ENCODE peak calls at places on chromosomes 2 and 18, in eight cellular contexts. B, P, U, Q, Z, E, I and N are unnamed samples.

GRCh38 chr18:43405097-43405496 is 127.8 kb upstream of the SYT4 start:
- DNase-seq in I (no peak), B (no peak), Q (no peak), U (no peak), E (peak), Z (no peak), P (no peak), N (no peak)

GRCh38 chr2:109066917-109067828 is 61.8 kb upstream of the SH3RF3 start:
- DNase-seq in Q (no peak), E (no peak), Z (no peak), B (no peak), I (no peak), U (peak), P (no peak), N (no peak)

GRCh38 chr2:219881851-219882250 is 254.4 kb downstream of the SLC4A3 start:
- DNase-seq in U (no peak), Q (no peak), P (no peak), B (no peak), E (no peak), I (no peak), Z (no peak), N (no peak)

GRCh38 chr2:161077367-161078210 is 82.6 kb upstream of the TANK start:
- DNase-seq in I (peak), U (no peak), Z (peak), Q (no peak), B (no peak), E (peak), P (no peak), N (peak)

GRCh38 chr2:86221066-86221684 is 21.9 kb downstream of the MRPL35 start:
- DNase-seq in Q (no peak), U (peak), I (peak), B (no peak), E (peak), P (peak), Z (peak), N (peak)

GRCh38 chr2:26399781-26400376 is 1.8 kb upstream of the DRC1 start:
- DNase-seq in I (no peak), B (no peak), Z (no peak), Q (no peak), U (no peak), E (no peak), P (no peak), N (no peak)

GRCh38 chr2:25252291-25253152 is 84.1 kb upstream of the POMC start:
- DNase-seq in U (peak), E (peak), Q (no peak), Z (peak), B (peak), I (no peak), P (peak), N (peak)

GRCh38 chr2:242058116-242058680 is 188.7 kb downstream of the RTP5 start:
- DNase-seq in U (no peak), Z (no peak), I (no peak), Q (no peak), P (peak), E (no peak), B (no peak), N (no peak)

GRCh38 chr2:31812051-31812798 is 198.6 kb downstream of the MEMO1 start:
- DNase-seq in P (no peak), I (no peak), U (no peak), B (no peak), Q (no peak), Z (peak), E (peak), N (no peak)

GRCh38 chr2:207163053-207163814 is 2.5 kb downstream of the KLF7 start:
- DNase-seq in P (no peak), Q (peak), U (no peak), I (no peak), Z (peak), E (peak), B (peak), N (peak)

GRCh38 chr2:78992807-78993517 is 32.5 kb upstream of the REG3G start:
- DNase-seq in Q (no peak), P (no peak), Z (no peak), I (no peak), E (no peak), B (peak), U (peak), N (no peak)

GRCh38 chr2:16960579-16960978 is 294.9 kb upstream of the CYRIA start:
- DNase-seq in Q (no peak), U (no peak), Z (no peak), B (no peak), I (no peak), P (no peak), E (no peak), N (no peak)

GRCh38 chr18:3966246-3966984 is 488.7 kb downstream of the DLGAP1 start:
- DNase-seq in B (no peak), Z (peak), Q (no peak), E (no peak), U (no peak), P (no peak), I (no peak), N (no peak)

GRCh38 chr18:12518326-12518725 is 110.6 kb downstream of the PRELID3A start:
- DNase-seq in I (no peak), P (no peak), Z (peak), Q (no peak), E (peak), B (no peak), U (no peak), N (peak)

GRCh38 chr2:104849036-104849551 is 4.8 kb upstream of the POU3F3 start:
- DNase-seq in B (no peak), U (no peak), I (no peak), P (no peak), Q (no peak), E (no peak), Z (no peak), N (no peak)

GRCh38 chr2:219629976-219630695 is 2.7 kb downstream of the SLC4A3 start:
- DNase-seq in E (peak), Q (no peak), B (peak), P (peak), I (no peak), U (no peak), Z (no peak), N (no peak)

GRCh38 chr2:38037757-38038615 is 38.0 kb downstream of the CYP1B1 start:
- DNase-seq in E (peak), B (peak), I (no peak), U (peak), Z (peak), Q (no peak), P (no peak), N (peak)

GRCh38 chr2:15389326-15389700 is 171.8 kb downstream of the NBAS start:
- DNase-seq in P (no peak), E (no peak), U (no peak), B (no peak), Z (no peak), Q (no peak), I (no peak), N (no peak)

GRCh38 chr2:128474962-128475361 is 156.3 kb upstream of the HS6ST1 start:
- DNase-seq in E (no peak), Z (no peak), U (no peak), B (no peak), P (no peak), Q (no peak), I (no peak), N (no peak)

GRCh38 chr2:199704358-199705238 is 146.4 kb downstream of the FTCDNL1 start:
- DNase-seq in I (no peak), Q (no peak), E (peak), P (no peak), Z (peak), U (peak), B (no peak), N (peak)

GRCh38 chr2:140687825-140688224 is 1443.0 kb downstream of the LRP1B start:
- DNase-seq in I (no peak), Q (no peak), Z (no peak), E (no peak), B (no peak), P (no peak), U (no peak), N (no peak)

GRCh38 chr2:74573747-74574562 is 19.4 kb downstream of the DOK1 start:
- DNase-seq in Q (no peak), U (no peak), B (no peak), E (peak), I (no peak), P (no peak), Z (peak), N (peak)

GRCh38 chr2:105924271-105924670 is 179.6 kb downstream of the NCK2 start:
- DNase-seq in Q (no peak), U (no peak), B (no peak), I (no peak), Z (no peak), E (no peak), P (no peak), N (no peak)

GRCh38 chr18:22485808-22486244 is 68.1 kb upstream of the CTAGE1 start:
- DNase-seq in U (no peak), E (peak), B (no peak), P (no peak), Z (no peak), Q (no peak), I (no peak), N (peak)

GRCh38 chr2:152028182-152028862 is 70.5 kb downstream of the CACNB4 start:
- DNase-seq in P (no peak), U (no peak), I (no peak), B (no peak), Z (peak), Q (no peak), E (peak), N (no peak)

GRCh38 chr2:174450021-174450816 is 36.6 kb downstream of the GPR155 start:
- DNase-seq in Z (no peak), B (no peak), P (no peak), E (no peak), I (no peak), U (no peak), Q (no peak), N (no peak)

GRCh38 chr2:207394203-207394741 is 135.5 kb upstream of the CREB1 start:
- DNase-seq in Q (peak), Z (peak), B (no peak), U (no peak), P (no peak), E (peak), I (no peak), N (peak)

GRCh38 chr18:41873730-41874129 is 81.3 kb upstream of the PIK3C3 start:
- DNase-seq in U (no peak), B (no peak), Q (no peak), I (no peak), P (no peak), E (no peak), Z (no peak), N (no peak)

GRCh38 chr2:174325373-174325772 is 9.4 kb upstream of the SP9 start:
- DNase-seq in P (no peak), U (peak), E (no peak), B (no peak), Z (no peak), I (no peak), Q (no peak), N (no peak)

GRCh38 chr18:3848316-3848715 is 398.3 kb downstream of the TGIF1 start:
- DNase-seq in I (no peak), P (no peak), B (no peak), U (no peak), Z (peak), Q (no peak), E (no peak), N (no peak)

GRCh38 chr2:216302981-216303676 is 69.2 kb downstream of the MARCHF4 start:
- DNase-seq in Z (peak), P (no peak), U (no peak), Q (no peak), E (peak), B (no peak), I (no peak), N (peak)

DNA sequence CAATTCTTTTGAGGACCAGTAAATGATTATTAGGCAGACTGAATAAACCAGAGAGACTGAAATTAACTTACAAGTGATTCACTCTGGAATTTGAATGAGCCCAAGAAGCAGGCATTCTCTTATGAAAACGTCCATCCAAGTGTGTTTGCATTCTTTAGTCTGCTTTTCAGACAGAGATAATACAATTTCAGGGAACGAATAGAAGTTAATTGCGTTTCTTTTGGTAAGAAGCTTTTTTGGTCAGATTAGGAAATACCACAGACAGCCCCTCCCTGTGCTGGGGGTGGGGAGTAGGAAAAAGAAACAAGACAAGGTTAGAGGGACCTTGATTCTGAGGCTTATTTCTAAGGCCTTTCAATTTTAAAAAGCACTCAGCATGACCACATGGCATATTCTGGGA is 874.4 kb downstream of the SUCLG1 start:
- DNase-seq in Q (peak), I (no peak), E (no peak), B (no peak), U (peak), P (no peak), Z (no peak), N (peak)
- H3K4me3 ChIP-seq in Q (no peak), I (no peak), E (no peak), B (no peak), U (no peak), P (no peak), Z (no peak), N (no peak)

GRCh38 chr2:12605366-12605765 is 111.4 kb upstream of the TRIB2 start:
- DNase-seq in Z (no peak), P (no peak), E (no peak), Q (no peak), I (no peak), U (no peak), B (no peak), N (no peak)

GRCh38 chr2:12605936-12606335 is 110.8 kb upstream of the TRIB2 start:
- DNase-seq in B (no peak), I (no peak), Q (no peak), E (peak), P (no peak), Z (peak), U (no peak), N (peak)

GRCh38 chr2:12604248-12604801 is 112.4 kb upstream of the TRIB2 start:
- DNase-seq in I (no peak), P (no peak), Q (no peak), B (no peak), E (no peak), Z (no peak), U (no peak), N (no peak)

GRCh38 chr2:12607971-12608370 is 108.8 kb upstream of the TRIB2 start:
- DNase-seq in Z (peak), U (no peak), I (no peak), Q (no peak), E (peak), B (no peak), P (no peak), N (peak)

GRCh38 chr2:12606472-12607000 is 110.2 kb upstream of the TRIB2 start:
- DNase-seq in P (no peak), I (no peak), U (peak), B (no peak), E (peak), Q (no peak), Z (peak), N (peak)
- TF ChIP-seq CTCF in P (no peak), I (no peak), U (peak), B (no peak), E (peak), Q (peak), Z (peak), N (peak)

DNA sequence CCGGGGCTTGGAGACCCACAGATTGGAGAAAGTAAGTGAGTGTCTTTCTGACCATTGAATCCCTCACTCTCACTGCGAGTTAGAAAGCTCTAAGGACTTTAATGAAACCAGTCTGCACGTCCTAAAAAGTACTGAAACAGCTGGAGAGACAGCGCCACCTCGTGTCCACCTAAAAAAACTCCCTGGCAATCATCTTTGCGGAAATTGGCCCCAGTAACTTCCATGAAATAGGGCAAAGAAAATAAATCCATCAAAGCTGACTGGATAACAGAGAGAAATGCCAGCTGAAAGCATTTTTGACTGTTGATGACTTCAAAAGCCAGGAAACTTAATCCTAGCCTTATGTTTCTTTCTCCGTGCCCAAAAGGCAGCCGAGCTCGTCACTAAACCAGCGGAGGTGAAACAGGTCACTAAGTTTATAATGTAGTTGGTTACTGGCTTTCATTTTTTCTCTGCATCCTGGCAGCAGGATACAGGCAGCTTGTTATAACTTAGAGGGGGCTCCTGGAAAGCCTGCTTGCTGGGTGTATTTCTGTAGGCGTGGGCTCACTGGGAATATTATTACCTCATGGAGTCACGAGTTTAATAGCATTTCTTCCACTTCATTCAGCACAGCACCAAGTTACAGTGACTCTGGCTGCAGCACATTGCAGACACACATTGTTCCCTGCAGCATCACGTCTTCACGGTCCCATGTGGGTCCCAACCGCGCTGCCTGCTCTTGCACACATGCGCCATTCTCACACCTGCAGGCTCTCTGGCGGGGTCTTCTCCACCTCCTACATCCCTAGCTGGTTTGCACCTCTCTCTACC is 266.5 kb downstream of the HRH4 start:
- DNase-seq in Q (peak), E (peak), I (peak), U (peak), Z (peak), B (no peak), P (peak), N (peak)
- H3K4me3 ChIP-seq in Q (peak), E (no peak), I (no peak), U (no peak), Z (no peak), B (peak), P (no peak), N (peak)

GRCh38 chr2:137050949-137051348 is 285.6 kb downstream of the THSD7B start:
- DNase-seq in P (no peak), Q (no peak), Z (no peak), U (peak), E (peak), B (no peak), I (no peak), N (peak)
- TF ChIP-seq CTCF in P (no peak), Q (no peak), Z (no peak), U (peak), E (peak), B (no peak), I (no peak), N (peak)